ENCODE peak calls at places on chromosomes 11 and 22, in four cellular contexts. L, B, A and S are unnamed samples.

GRCh38 chr11:5690216-5690615 is 626 bp downstream of the TRIM22 start:
- DNase-seq in L (no peak), B (no peak), A (no peak), S (no peak)

GRCh38 chr11:45259607-45260006 is 26.5 kb downstream of the SYT13 start:
- DNase-seq in L (peak; percentile 85), B (peak; percentile 84), A (peak; percentile 61), S (no peak)

GRCh38 chr11:115056514-115056913 is 378.2 kb downstream of the NXPE2 start:
- DNase-seq in L (no peak), B (no peak), A (no peak), S (no peak)

GRCh38 chr11:84714316-84714780 is 912.8 kb downstream of the DLG2 start:
- DNase-seq in L (peak; percentile 65), B (peak; percentile 16), A (peak; percentile 12), S (no peak)

GRCh38 chr11:86954288-86955110 is 696 bp downstream of the FZD4 start:
- DNase-seq in L (peak; percentile 5), B (no peak), A (no peak), S (peak; percentile 85)

GRCh38 chr11:88402784-88403183 is 65.2 kb upstream of the CTSC start:
- DNase-seq in L (no peak), B (no peak), A (no peak), S (no peak)

GRCh38 chr11:102798012-102798746 is at the start of gene MMP1:
- DNase-seq in L (no peak), B (peak; percentile 47), A (no peak), S (no peak)

GRCh38 chr11:44854146-44854545 is 96.5 kb downstream of the TP53I11 start:
- DNase-seq in L (peak; percentile 44), B (no peak), A (no peak), S (no peak)

GRCh38 chr11:11987503-11988022 is 20.9 kb downstream of the DKK3 start:
- DNase-seq in L (peak; percentile 32), B (no peak), A (no peak), S (no peak)

GRCh38 chr11:33769542-33769941 is 4.8 kb downstream of the FBXO3 start:
- DNase-seq in L (no peak), B (no peak), A (no peak), S (no peak)

GRCh38 chr11:102280237-102280833 is 36.9 kb upstream of the BIRC3 start:
- DNase-seq in L (peak; percentile 13), B (no peak), A (no peak), S (no peak)

GRCh38 chr22:36180928-36181327 is 20.4 kb upstream of the APOL3 start:
- DNase-seq in L (no peak), B (no peak), A (no peak), S (no peak)

GRCh38 chr22:26461188-26461810 is 22.3 kb downstream of the HPS4 start:
- DNase-seq in L (peak; percentile 71), B (no peak), A (peak; percentile 18), S (no peak)

GRCh38 chr11:16812274-16812673 is 73.8 kb downstream of the C11orf58 start:
- DNase-seq in L (no peak), B (no peak), A (no peak), S (no peak)

GRCh38 chr22:37230673-37231405 is 13.2 kb downstream of the RAC2 start:
- DNase-seq in L (no peak), B (no peak), A (no peak), S (no peak)

GRCh38 chr11:5992604-5993251 is 5.9 kb upstream of the OR52L1 start:
- DNase-seq in L (peak; percentile 10), B (no peak), A (peak; percentile 13), S (no peak)

GRCh38 chr11:124661553-124661952 is 12.0 kb downstream of the SIAE start:
- DNase-seq in L (no peak), B (no peak), A (no peak), S (no peak)

GRCh38 chr22:31630331-31631329 is 31.4 kb downstream of the PISD start:
- DNase-seq in L (peak; percentile 95), B (no peak), A (no peak), S (peak; percentile 89)

GRCh38 chr11:97224396-97224795 is 834.6 kb downstream of the JRKL start:
- DNase-seq in L (no peak), B (no peak), A (no peak), S (no peak)

GRCh38 chr11:119339581-119340334 is 925 bp downstream of the C1QTNF5 start:
- DNase-seq in L (peak; percentile 71), B (no peak), A (no peak), S (peak; percentile 93)

GRCh38 chr22:40668611-40669390 is 10.5 kb upstream of the MCHR1 start:
- DNase-seq in L (no peak), B (peak; percentile 69), A (peak; percentile 31), S (no peak)

GRCh38 chr11:121248496-121248895 is 44.1 kb upstream of the SC5D start:
- DNase-seq in L (no peak), B (no peak), A (no peak), S (no peak)

GRCh38 chr11:117519590-117519989 is 191.9 kb downstream of the CEP164 start:
- DNase-seq in L (no peak), B (peak; percentile 59), A (no peak), S (no peak)

GRCh38 chr11:88402192-88402715 is 64.7 kb upstream of the CTSC start:
- DNase-seq in L (no peak), B (peak; percentile 86), A (no peak), S (no peak)

GRCh38 chr11:201936-202335 is 5.3 kb downstream of the BET1L start:
- DNase-seq in L (no peak), B (no peak), A (no peak), S (no peak)

GRCh38 chr11:114034956-114035355 is 24.6 kb upstream of the ZBTB16 start:
- DNase-seq in L (no peak), B (no peak), A (no peak), S (no peak)

GRCh38 chr11:70456921-70457532 is 58.7 kb downstream of the CTTN start:
- DNase-seq in L (no peak), B (peak; percentile 25), A (no peak), S (no peak)

GRCh38 chr11:22800482-22800881 is 29.1 kb downstream of the SVIP start:
- DNase-seq in L (no peak), B (no peak), A (no peak), S (no peak)

GRCh38 chr11:63537293-63538101 is 889 bp downstream of the PLAAT4 start:
- DNase-seq in L (no peak), B (no peak), A (no peak), S (no peak)

GRCh38 chr11:106288057-106288456 is 210.6 kb downstream of the AASDHPPT start:
- DNase-seq in L (no peak), B (no peak), A (no peak), S (no peak)

GRCh38 chr11:68798221-68798813 is 43.4 kb downstream of the CPT1A start:
- DNase-seq in L (peak; percentile 33), B (no peak), A (no peak), S (no peak)

GRCh38 chr11:67364783-67365525 is 8.4 kb downstream of the CLCF1 start:
- DNase-seq in L (no peak), B (no peak), A (no peak), S (no peak)

GRCh38 chr11:106482920-106483761 is 405.7 kb downstream of the AASDHPPT start:
- DNase-seq in L (no peak), B (peak; percentile 50), A (no peak), S (no peak)

GRCh38 chr11:690738-691633 is 4.0 kb downstream of the DEAF1 start:
- DNase-seq in L (no peak), B (no peak), A (no peak), S (no peak)

GRCh38 chr22:50178871-50179869 is 6.5 kb upstream of the TRABD start:
- DNase-seq in L (no peak), B (no peak), A (no peak), S (no peak)

GRCh38 chr22:44099696-44100095 is 75.6 kb downstream of the PARVB start:
- DNase-seq in L (no peak), B (no peak), A (no peak), S (no peak)
- TF ChIP-seq CTCF in L (no peak), B (no peak), A (no peak), S (no peak)

GRCh38 chr11:99020324-99021225 is at the start of gene CNTN5:
- DNase-seq in L (peak; percentile 31), B (peak; percentile 16), A (no peak), S (no peak)
- TF ChIP-seq CTCF in L (no peak), B (no peak), A (no peak), S (peak; percentile 17)

DNA sequence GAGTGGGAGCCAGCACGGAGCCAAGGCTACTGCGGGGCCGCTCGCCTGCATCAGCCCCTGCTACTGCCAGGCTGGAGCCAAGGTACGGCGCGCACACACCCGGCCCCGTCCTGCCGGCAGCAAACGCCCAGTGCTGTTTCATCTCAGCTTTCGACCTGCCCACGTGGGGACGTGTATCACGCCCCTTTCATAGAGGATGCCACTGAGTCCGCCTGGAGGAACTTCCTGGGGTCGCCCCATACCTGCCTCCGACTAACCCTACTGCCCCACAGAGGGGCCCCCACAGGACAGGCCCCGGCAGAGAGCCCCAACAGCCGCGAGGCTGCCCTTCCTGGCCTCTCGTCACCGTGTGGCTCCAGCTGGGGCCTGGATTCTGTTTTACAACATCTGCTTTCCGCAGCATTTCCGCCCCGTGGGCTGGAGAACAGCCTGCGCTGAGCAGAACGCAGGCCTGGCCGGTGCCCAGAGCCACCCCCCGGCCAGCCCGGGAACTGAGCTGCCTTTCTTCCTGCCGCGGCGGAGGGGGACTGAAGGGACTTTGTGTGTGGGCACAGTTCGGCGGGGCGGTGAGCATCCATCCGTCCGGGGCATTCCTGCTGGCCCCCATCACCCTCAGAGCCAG is 22.9 kb upstream of the ARHGAP8 start:
- DNase-seq in L (no peak), B (no peak), A (no peak), S (no peak)
- TF ChIP-seq CTCF in L (no peak), B (peak; percentile 2), A (no peak), S (no peak)

DNA sequence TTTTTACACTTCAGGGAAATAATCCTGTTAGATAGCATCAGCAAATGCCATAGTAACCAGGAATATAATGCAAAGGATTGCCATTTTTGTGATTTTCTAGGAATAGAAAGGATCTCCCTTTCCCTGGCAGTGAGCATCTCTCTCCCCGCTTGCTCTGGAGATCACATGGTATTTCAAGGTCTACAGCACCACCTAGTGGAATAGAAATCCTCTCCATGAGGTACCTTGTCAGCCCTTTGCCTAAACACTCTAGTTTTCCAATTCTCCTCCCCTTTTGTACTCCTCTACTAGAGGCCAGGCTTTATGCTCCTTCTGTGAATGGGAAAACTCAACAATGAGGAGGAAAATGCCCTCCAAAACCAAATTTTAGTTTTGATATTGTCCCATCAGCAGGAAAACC is 78.4 kb downstream of the XRRA1 start:
- DNase-seq in L (no peak), B (no peak), A (peak; percentile 10), S (no peak)
- TF ChIP-seq CTCF in L (peak; percentile 31), B (peak; percentile 4), A (no peak), S (no peak)

DNA sequence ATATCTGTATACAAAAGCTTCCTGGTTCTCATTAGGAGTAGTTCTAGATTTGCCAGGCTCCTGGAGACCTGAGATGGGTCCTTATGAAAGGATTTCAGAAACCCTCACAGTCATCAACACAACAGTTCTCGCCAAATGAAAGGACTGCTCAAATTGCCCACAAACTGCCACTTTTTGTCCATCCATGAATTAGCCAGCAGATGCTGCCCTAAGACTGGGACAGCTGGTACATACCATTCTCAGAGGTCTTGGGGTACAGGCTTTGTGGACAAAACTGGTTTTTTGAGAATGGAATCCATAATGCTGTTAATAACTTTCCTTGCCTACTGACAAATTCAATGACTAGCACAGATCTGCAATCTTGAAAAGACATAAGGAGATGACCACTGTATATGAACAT is 23.4 kb upstream of the BDNF start:
- DNase-seq in L (no peak), B (no peak), A (no peak), S (no peak)
- TF ChIP-seq CTCF in L (no peak), B (no peak), A (no peak), S (no peak)

GRCh38 chr11:17978553-17979287 is 34.1 kb downstream of the SERGEF start:
- DNase-seq in L (peak; percentile 69), B (no peak), A (no peak), S (no peak)
- TF ChIP-seq CTCF in L (peak; percentile 59), B (peak; percentile 93), A (peak; percentile 72), S (peak; percentile 80)